ENCODE peak calls at places on chromosome 7, in nine cellular contexts. L is psoas muscle, K is PC-3, F is pancreas, V is tibial nerve, A is fibroblast of lung, J is spleen, E is endodermal cell, C is body of pancreas. S is an unnamed sample.

GRCh38 chr7:90401989-90402388 is 1.3 kb upstream of the CLDN12 start:
- DNase-seq in L (no peak), K (no peak), F (no peak), V (no peak), A (peak; percentile 47), J (no peak), E (no peak), C (no peak), S (no peak)

GRCh38 chr7:80807166-80807900 is 111.5 kb downstream of the SEMA3C start:
- DNase-seq in L (no peak), K (no peak), F (no peak), V (no peak), A (no peak), J (no peak), E (no peak), C (no peak), S (no peak)

GRCh38 chr7:39754326-39755120 is 131.2 kb downstream of the RALA start:
- DNase-seq in L (no peak), K (no peak), F (no peak), V (no peak), A (peak; percentile 70), J (no peak), E (peak; percentile 72), C (no peak), S (no peak)

GRCh38 chr7:2714636-2715035 is 26.6 kb downstream of the AMZ1 start:
- DNase-seq in L (no peak), K (no peak), F (no peak), V (no peak), A (no peak), J (no peak), E (peak; percentile 43), C (no peak), S (no peak)

GRCh38 chr7:111914287-111914686 is 291.9 kb downstream of the DOCK4 start:
- DNase-seq in L (no peak), K (no peak), F (no peak), V (no peak), A (no peak), J (no peak), E (no peak), C (no peak), S (no peak)

GRCh38 chr7:68256295-68256694 is 1259.7 kb downstream of the TYW1 start:
- DNase-seq in L (no peak), K (no peak), F (no peak), V (no peak), A (no peak), J (no peak), E (no peak), C (no peak), S (no peak)

GRCh38 chr7:120170384-120170783 is 102.6 kb upstream of the KCND2 start:
- DNase-seq in L (no peak), K (no peak), F (no peak), V (no peak), A (no peak), J (no peak), E (no peak), C (no peak), S (no peak)

GRCh38 chr7:11082552-11083213 is 109.0 kb downstream of the PHF14 start:
- DNase-seq in L (no peak), K (no peak), F (no peak), V (no peak), A (peak; percentile 6), J (no peak), E (peak; percentile 55), C (no peak), S (no peak)

GRCh38 chr7:1567082-1567771 is 2.6 kb downstream of the PSMG3 start:
- DNase-seq in L (no peak), K (peak; percentile 90), F (no peak), V (peak; percentile 40), A (peak; percentile 72), J (no peak), E (peak; percentile 83), C (no peak), S (no peak)

GRCh38 chr7:70566659-70567058 is 565.3 kb upstream of the GALNT17 start:
- DNase-seq in L (no peak), K (no peak), F (no peak), V (no peak), A (no peak), J (no peak), E (no peak), C (no peak), S (no peak)

GRCh38 chr7:77895905-77896304 is 97.3 kb downstream of the PHTF2 start:
- DNase-seq in L (no peak), K (no peak), F (no peak), V (no peak), A (no peak), J (no peak), E (no peak), C (no peak), S (no peak)

GRCh38 chr7:101590663-101591435 is 38.2 kb downstream of the MYL10 start:
- DNase-seq in L (no peak), K (no peak), F (no peak), V (no peak), A (no peak), J (no peak), E (no peak), C (no peak), S (no peak)

GRCh38 chr7:2452074-2452507 is 24.1 kb downstream of the GRIFIN start:
- DNase-seq in L (no peak), K (no peak), F (peak; percentile 79), V (no peak), A (no peak), J (peak; percentile 78), E (peak; percentile 61), C (no peak), S (peak; percentile 5)

GRCh38 chr7:117808273-117808868 is 64.9 kb downstream of the CTTNBP2 start:
- DNase-seq in L (peak; percentile 26), K (no peak), F (no peak), V (no peak), A (peak; percentile 64), J (no peak), E (peak; percentile 54), C (peak; percentile 74), S (no peak)

GRCh38 chr7:55223023-55223422 is 142.1 kb upstream of the LANCL2 start:
- DNase-seq in L (no peak), K (no peak), F (no peak), V (no peak), A (no peak), J (no peak), E (no peak), C (no peak), S (no peak)

GRCh38 chr7:132272763-132273371 is 303.4 kb downstream of the PLXNA4 start:
- DNase-seq in L (no peak), K (no peak), F (no peak), V (no peak), A (no peak), J (no peak), E (no peak), C (no peak), S (no peak)
- H3K4me1 ChIP-seq in L (no peaks in the 10 kb centered on the region), K (no peaks in the 10 kb centered on the region), F (no peaks in the 10 kb centered on the region), V (no peaks in the 10 kb centered on the region), A (peaks cover 3% of the 10 kb centered on the region), J (no peaks in the 10 kb centered on the region), E (no peaks in the 10 kb centered on the region), C (peaks cover 4% of the 10 kb centered on the region), S (no peaks in the 10 kb centered on the region)

DNA sequence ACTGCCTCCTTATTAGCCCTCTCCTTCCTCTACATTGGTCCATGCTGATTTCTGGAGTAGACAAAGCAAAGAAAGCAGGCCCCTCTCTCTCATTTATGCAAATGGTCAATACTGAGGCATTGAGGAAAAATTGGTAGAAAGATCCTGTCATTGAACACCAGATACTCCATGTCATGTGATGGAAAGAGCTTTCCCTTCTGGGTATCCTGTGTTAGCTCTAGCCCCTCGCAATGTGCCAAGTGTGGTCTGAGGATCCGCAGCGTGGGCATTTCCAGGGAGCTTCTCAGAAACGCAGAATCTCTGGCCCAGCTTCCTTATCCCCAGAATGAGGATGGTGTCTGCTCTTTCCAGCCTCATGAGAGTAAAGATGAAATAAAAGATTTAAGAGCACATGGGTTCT is 159.1 kb downstream of the CREB5 start:
- DNase-seq in L (no peak), K (no peak), F (no peak), V (no peak), A (no peak), J (no peak), E (no peak), C (no peak), S (no peak)
- H3K4me1 ChIP-seq in L (no peaks in the 10 kb centered on the region), K (peaks cover 46% of the 10 kb centered on the region), F (peaks cover 8% of the 10 kb centered on the region), V (no peaks in the 10 kb centered on the region), A (peaks cover 2% of the 10 kb centered on the region), J (no peaks in the 10 kb centered on the region), E (no peaks in the 10 kb centered on the region), C (peaks cover 19% of the 10 kb centered on the region), S (no peaks in the 10 kb centered on the region)

DNA sequence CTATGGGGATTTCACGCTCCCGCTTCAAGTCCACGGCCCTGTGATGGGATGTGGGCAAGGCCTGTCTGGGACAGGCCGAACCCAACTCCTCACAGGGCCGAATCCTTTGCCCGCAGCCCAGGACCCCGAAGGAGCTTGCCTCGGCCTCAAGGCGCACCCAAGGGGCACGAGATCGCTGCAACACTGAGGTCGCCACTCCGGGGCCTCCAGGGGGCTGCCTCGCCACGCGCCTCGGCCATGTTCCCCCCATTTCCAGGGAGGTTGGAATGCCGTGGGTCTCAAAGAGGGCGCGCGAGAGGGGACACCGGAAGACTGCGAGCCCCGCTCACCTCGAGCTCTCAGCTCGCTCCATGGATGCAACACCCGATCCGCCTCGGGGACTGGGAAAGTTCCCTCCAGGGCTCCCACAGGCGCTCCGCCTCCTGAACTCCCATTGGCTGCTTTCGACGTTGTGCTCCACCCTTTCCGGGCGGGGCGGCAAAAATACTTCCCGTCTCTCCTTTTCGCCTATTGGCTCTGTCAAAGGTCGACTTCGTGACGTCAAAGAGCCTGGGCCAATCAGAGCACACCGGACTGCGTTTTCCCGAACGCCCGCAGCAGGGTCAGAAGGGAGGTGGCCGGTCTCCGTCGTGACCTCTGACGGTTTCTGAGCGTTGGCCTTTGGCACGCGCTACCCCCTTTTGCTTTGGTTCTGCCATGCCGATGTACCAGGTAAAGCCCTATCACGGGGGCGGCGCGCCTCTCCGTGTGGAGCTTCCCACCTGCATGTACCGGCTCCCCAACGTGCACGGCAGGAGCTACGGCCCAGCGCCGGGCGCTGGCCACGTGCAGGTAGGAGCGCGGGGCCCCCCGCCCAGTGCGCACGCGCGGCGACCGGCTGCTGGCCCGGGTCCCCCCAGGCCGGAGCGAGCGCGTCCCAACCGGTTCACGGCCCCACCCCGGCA is at the start of the genes AIMP2 and PMS2:
- DNase-seq in L (peak; percentile 99), K (peak; percentile 98), F (peak; percentile 98), V (peak; percentile 98), A (peak; percentile 99), J (peak; percentile 97), E (peak; percentile 100), C (peak; percentile 98), S (peak; percentile 92)
- H3K4me1 ChIP-seq in L (peaks cover 55% of the 10 kb centered on the region), K (peaks cover 4% of the 10 kb centered on the region), F (no peaks in the 10 kb centered on the region), V (no peaks in the 10 kb centered on the region), A (peaks cover 2% of the 10 kb centered on the region), J (peaks cover 41% of the 10 kb centered on the region), E (no peaks in the 10 kb centered on the region), C (peaks cover 40% of the 10 kb centered on the region), S (peaks cover 5% of the 10 kb centered on the region)

DNA sequence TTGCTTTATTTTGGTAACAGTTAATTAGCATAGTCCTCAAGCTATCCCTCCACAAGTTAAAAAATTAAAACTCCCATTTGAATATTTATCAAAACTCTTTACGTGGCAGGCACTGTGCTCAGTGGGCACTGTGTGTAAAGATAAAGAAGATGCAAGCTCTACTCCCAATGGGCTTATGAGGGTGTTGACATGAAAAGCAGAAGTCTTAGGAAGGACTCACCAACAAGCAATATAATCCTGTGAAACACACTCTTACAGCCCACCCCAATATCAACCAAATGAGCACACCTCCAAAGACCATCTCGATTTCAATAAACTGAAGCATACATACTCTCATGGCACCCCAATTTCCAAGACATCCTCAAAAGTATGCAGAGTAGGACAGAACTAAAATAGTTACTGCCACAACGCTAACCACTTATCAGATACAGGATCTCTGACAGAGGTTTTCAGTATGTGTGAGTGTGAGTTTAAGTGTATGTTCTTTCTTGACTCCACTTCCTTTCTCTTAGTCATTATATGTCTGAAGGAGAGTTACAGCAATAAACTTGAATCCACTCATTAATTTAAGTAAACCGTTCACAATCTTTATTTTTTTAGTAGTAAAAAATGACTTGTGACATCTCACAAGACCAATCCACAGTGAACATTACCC is 120.0 kb downstream of the PDE1C start:
- DNase-seq in L (no peak), K (peak; percentile 76), F (no peak), V (no peak), A (peak; percentile 26), J (no peak), E (no peak), C (no peak), S (no peak)
- H3K4me1 ChIP-seq in L (no peaks in the 10 kb centered on the region), K (peaks cover 52% of the 10 kb centered on the region), F (peaks cover 18% of the 10 kb centered on the region), V (no peaks in the 10 kb centered on the region), A (peaks cover 7% of the 10 kb centered on the region), J (no peaks in the 10 kb centered on the region), E (no peaks in the 10 kb centered on the region), C (peaks cover 23% of the 10 kb centered on the region), S (no peaks in the 10 kb centered on the region)

S was measured in naive thymus-derived CD4-positive, alpha-beta T cell.